ENCODE peak calls at places on chromosomes 5 and 9, in six cellular contexts. One of them, this sample, is unnamed.

GRCh38 chr5:140020601-140021177 is 22.4 kb downstream of the NRG2 start:
- DNase-seq in K562: no peak
- DNase-seq in IMR-90: no peak
- DNase-seq in GM12878: no peak
- DNase-seq in HepG2: no peak
- DNase-seq in A549: no peak
- DNase-seq in this sample: no peak

GRCh38 chr5:89584339-89584956 is 701.5 kb upstream of the MEF2C start:
- DNase-seq in HepG2: no peak
- DNase-seq in IMR-90: peak
- DNase-seq in A549: no peak
- DNase-seq in K562: no peak
- DNase-seq in GM12878: no peak
- DNase-seq in this sample: no peak

GRCh38 chr5:80668016-80668969 is 13.5 kb upstream of the DHFR start:
- DNase-seq in GM12878: no peak
- DNase-seq in K562: no peak
- DNase-seq in IMR-90: no peak
- DNase-seq in A549: no peak
- DNase-seq in HepG2: peak
- DNase-seq in this sample: no peak

GRCh38 chr9:134054891-134055811 is 12.7 kb downstream of the BRD3 start:
- DNase-seq in K562: no peak
- DNase-seq in HepG2: no peak
- DNase-seq in IMR-90: no peak
- DNase-seq in GM12878: no peak
- DNase-seq in A549: no peak
- DNase-seq in this sample: no peak

GRCh38 chr9:127346584-127346983 is 50.4 kb upstream of the SLC2A8 start:
- DNase-seq in A549: no peak
- DNase-seq in IMR-90: no peak
- DNase-seq in K562: no peak
- DNase-seq in GM12878: no peak
- DNase-seq in HepG2: no peak
- DNase-seq in this sample: no peak

GRCh38 chr9:112863214-112863613 is 27.5 kb downstream of the SLC46A2 start:
- DNase-seq in GM12878: no peak
- DNase-seq in A549: no peak
- DNase-seq in HepG2: no peak
- DNase-seq in IMR-90: peak
- DNase-seq in K562: no peak
- DNase-seq in this sample: no peak

GRCh38 chr5:142327111-142327842 is 2.5 kb upstream of the SPRY4 start:
- DNase-seq in GM12878: no peak
- DNase-seq in HepG2: no peak
- DNase-seq in A549: no peak
- DNase-seq in K562: no peak
- DNase-seq in IMR-90: peak
- DNase-seq in this sample: no peak

GRCh38 chr9:107351382-107352045 is 68.4 kb downstream of the RAD23B start:
- DNase-seq in GM12878: no peak
- DNase-seq in K562: no peak
- DNase-seq in IMR-90: no peak
- DNase-seq in HepG2: no peak
- DNase-seq in A549: no peak
- DNase-seq in this sample: no peak

GRCh38 chr9:133889498-133890301 is 102.4 kb downstream of the VAV2 start:
- DNase-seq in HepG2: no peak
- DNase-seq in K562: no peak
- DNase-seq in GM12878: no peak
- DNase-seq in A549: peak
- DNase-seq in IMR-90: peak
- DNase-seq in this sample: no peak

GRCh38 chr9:83060557-83060956 is 2.4 kb downstream of the RASEF start:
- DNase-seq in A549: peak
- DNase-seq in K562: no peak
- DNase-seq in HepG2: no peak
- DNase-seq in IMR-90: no peak
- DNase-seq in GM12878: no peak
- DNase-seq in this sample: no peak

GRCh38 chr5:62690421-62690820 is 111.8 kb downstream of the LRRC70 start:
- DNase-seq in IMR-90: no peak
- DNase-seq in A549: no peak
- DNase-seq in HepG2: no peak
- DNase-seq in K562: no peak
- DNase-seq in GM12878: no peak
- DNase-seq in this sample: no peak

GRCh38 chr9:91320299-91320698 is 41.4 kb downstream of the AUH start:
- DNase-seq in K562: no peak
- DNase-seq in A549: no peak
- DNase-seq in HepG2: no peak
- DNase-seq in GM12878: no peak
- DNase-seq in IMR-90: no peak
- DNase-seq in this sample: no peak

GRCh38 chr9:96646081-96646991 is 8.8 kb downstream of the PRXL2C start:
- DNase-seq in A549: no peak
- DNase-seq in HepG2: no peak
- DNase-seq in K562: no peak
- DNase-seq in GM12878: no peak
- DNase-seq in IMR-90: peak
- DNase-seq in this sample: no peak

GRCh38 chr9:98506422-98507054 is 202.2 kb downstream of the GABBR2 start:
- DNase-seq in K562: no peak
- DNase-seq in GM12878: no peak
- DNase-seq in A549: no peak
- DNase-seq in HepG2: no peak
- DNase-seq in IMR-90: no peak
- DNase-seq in this sample: no peak

GRCh38 chr9:76615149-76615548 is 149.1 kb upstream of the PCA3 start:
- DNase-seq in IMR-90: peak
- DNase-seq in K562: no peak
- DNase-seq in GM12878: no peak
- DNase-seq in A549: no peak
- DNase-seq in HepG2: peak
- DNase-seq in this sample: no peak

GRCh38 chr5:67966712-67967111 is 248.8 kb upstream of the PIK3R1 start:
- DNase-seq in K562: no peak
- DNase-seq in IMR-90: no peak
- DNase-seq in GM12878: no peak
- DNase-seq in HepG2: no peak
- DNase-seq in A549: no peak
- DNase-seq in this sample: no peak

GRCh38 chr5:198516-198915 is 7.2 kb downstream of the LRRC14B start:
- DNase-seq in K562: no peak
- DNase-seq in HepG2: no peak
- DNase-seq in IMR-90: no peak
- DNase-seq in A549: no peak
- DNase-seq in GM12878: no peak
- DNase-seq in this sample: no peak

GRCh38 chr9:69200071-69200470 is 26.0 kb downstream of the TJP2 start:
- DNase-seq in GM12878: no peak
- DNase-seq in K562: peak
- DNase-seq in IMR-90: peak
- DNase-seq in HepG2: no peak
- DNase-seq in A549: no peak
- DNase-seq in this sample: no peak

GRCh38 chr9:26131891-26132290 is 453.6 kb upstream of the TUSC1 start:
- DNase-seq in IMR-90: peak
- DNase-seq in GM12878: no peak
- DNase-seq in K562: no peak
- DNase-seq in A549: no peak
- DNase-seq in HepG2: no peak
- DNase-seq in this sample: no peak

GRCh38 chr5:54324651-54325271 is 14.4 kb upstream of the ARL15 start:
- DNase-seq in IMR-90: no peak
- DNase-seq in K562: no peak
- DNase-seq in A549: no peak
- DNase-seq in GM12878: no peak
- DNase-seq in HepG2: no peak
- DNase-seq in this sample: no peak

GRCh38 chr5:54325272-54325609 is 14.9 kb upstream of the ARL15 start:
- DNase-seq in IMR-90: no peak
- DNase-seq in K562: no peak
- DNase-seq in HepG2: no peak
- DNase-seq in GM12878: no peak
- DNase-seq in A549: no peak
- DNase-seq in this sample: no peak

GRCh38 chr5:54326662-54327145 is 16.3 kb upstream of the ARL15 start:
- DNase-seq in IMR-90: no peak
- DNase-seq in A549: no peak
- DNase-seq in GM12878: no peak
- DNase-seq in HepG2: no peak
- DNase-seq in K562: no peak
- DNase-seq in this sample: no peak

GRCh38 chr5:54325610-54326311 is 15.4 kb upstream of the ARL15 start:
- DNase-seq in A549: no peak
- DNase-seq in HepG2: no peak
- DNase-seq in IMR-90: no peak
- DNase-seq in K562: peak
- DNase-seq in GM12878: no peak
- DNase-seq in this sample: no peak

GRCh38 chr5:54329731-54330709 is 19.6 kb upstream of the ARL15 start:
- DNase-seq in HepG2: no peak
- DNase-seq in GM12878: no peak
- DNase-seq in A549: peak
- DNase-seq in IMR-90: peak
- DNase-seq in K562: no peak
- DNase-seq in this sample: no peak
- TF ChIP-seq BHLHE40 in HepG2: no peak
- TF ChIP-seq BHLHE40 in GM12878: no peak
- TF ChIP-seq BHLHE40 in A549: no peak
- TF ChIP-seq BHLHE40 in IMR-90: no peak
- TF ChIP-seq BHLHE40 in K562: no peak
- TF ChIP-seq BHLHE40 in this sample: no peak

GRCh38 chr9:28166179-28166578 is 592.9 kb upstream of the C9orf72 start:
- DNase-seq in HepG2: no peak
- DNase-seq in IMR-90: no peak
- DNase-seq in GM12878: no peak
- DNase-seq in A549: no peak
- DNase-seq in K562: no peak
- DNase-seq in this sample: no peak
- TF ChIP-seq BHLHE40 in HepG2: no peak
- TF ChIP-seq BHLHE40 in IMR-90: no peak
- TF ChIP-seq BHLHE40 in GM12878: no peak
- TF ChIP-seq BHLHE40 in A549: no peak
- TF ChIP-seq BHLHE40 in K562: no peak
- TF ChIP-seq BHLHE40 in this sample: no peak

GRCh38 chr9:90003046-90003355 is 398.2 kb downstream of the GADD45G start:
- DNase-seq in IMR-90: no peak
- DNase-seq in GM12878: no peak
- DNase-seq in A549: no peak
- DNase-seq in HepG2: no peak
- DNase-seq in K562: no peak
- DNase-seq in this sample: no peak

GRCh38 chr9:90001756-90002155 is 396.9 kb downstream of the GADD45G start:
- DNase-seq in GM12878: no peak
- DNase-seq in HepG2: no peak
- DNase-seq in A549: no peak
- DNase-seq in K562: no peak
- DNase-seq in IMR-90: no peak
- DNase-seq in this sample: no peak

GRCh38 chr9:90000925-90001324 is 396.1 kb downstream of the GADD45G start:
- DNase-seq in HepG2: no peak
- DNase-seq in K562: no peak
- DNase-seq in GM12878: no peak
- DNase-seq in IMR-90: no peak
- DNase-seq in A549: no peak
- DNase-seq in this sample: no peak

GRCh38 chr9:89999534-90000370 is 394.9 kb downstream of the GADD45G start:
- DNase-seq in HepG2: peak
- DNase-seq in A549: peak
- DNase-seq in IMR-90: peak
- DNase-seq in GM12878: peak
- DNase-seq in K562: no peak
- DNase-seq in this sample: peak

GRCh38 chr9:90002299-90003045 is 397.7 kb downstream of the GADD45G start:
- DNase-seq in HepG2: no peak
- DNase-seq in GM12878: no peak
- DNase-seq in K562: no peak
- DNase-seq in A549: no peak
- DNase-seq in IMR-90: no peak
- DNase-seq in this sample: no peak
- TF ChIP-seq BHLHE40 in HepG2: no peak
- TF ChIP-seq BHLHE40 in GM12878: no peak
- TF ChIP-seq BHLHE40 in K562: no peak
- TF ChIP-seq BHLHE40 in A549: no peak
- TF ChIP-seq BHLHE40 in IMR-90: no peak
- TF ChIP-seq BHLHE40 in this sample: no peak

DNA sequence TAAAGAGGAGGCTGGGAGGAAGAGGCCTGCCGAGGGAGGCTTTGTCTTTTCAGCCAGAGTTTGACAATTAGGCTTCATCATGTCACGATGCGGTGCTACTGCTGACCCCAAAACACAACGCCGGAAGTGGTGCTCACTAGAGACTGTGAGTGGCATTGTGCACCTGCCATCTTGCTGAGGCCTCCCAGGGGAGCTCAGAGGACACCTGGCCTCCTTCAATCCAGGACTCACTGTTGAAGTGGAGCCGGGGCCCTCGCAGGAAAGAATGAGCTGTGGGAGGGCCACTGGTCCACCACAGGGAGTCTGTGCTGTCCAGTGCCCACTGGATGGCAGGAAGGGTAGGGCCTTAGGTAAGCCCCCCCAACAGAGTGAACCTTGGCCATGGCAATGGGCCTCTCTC is 12.7 kb upstream of the SLC25A48 start:
- DNase-seq in A549: no peak
- DNase-seq in GM12878: no peak
- DNase-seq in K562: no peak
- DNase-seq in HepG2: no peak
- DNase-seq in IMR-90: no peak
- DNase-seq in this sample: no peak
- TF ChIP-seq BHLHE40 in A549: no peak
- TF ChIP-seq BHLHE40 in GM12878: no peak
- TF ChIP-seq BHLHE40 in K562: no peak
- TF ChIP-seq BHLHE40 in HepG2: no peak
- TF ChIP-seq BHLHE40 in IMR-90: no peak
- TF ChIP-seq BHLHE40 in this sample: no peak

GRCh38 chr9:115845648-115846312 is 307.8 kb upstream of the PAPPA start:
- DNase-seq in HepG2: no peak
- DNase-seq in K562: no peak
- DNase-seq in IMR-90: peak
- DNase-seq in A549: peak
- DNase-seq in GM12878: no peak
- DNase-seq in this sample: no peak
- TF ChIP-seq BHLHE40 in HepG2: no peak
- TF ChIP-seq BHLHE40 in K562: no peak
- TF ChIP-seq BHLHE40 in IMR-90: peak
- TF ChIP-seq BHLHE40 in A549: no peak
- TF ChIP-seq BHLHE40 in GM12878: no peak
- TF ChIP-seq BHLHE40 in this sample: no peak

This sample was measured in HEK293T.